ENCODE peak calls at places on chromosomes 5 and 9, in four cellular contexts. M is K562, J is HepG2, G is SK-N-SH. L is an unnamed sample.

GRCh38 chr5:110853267-110853666 is 114.5 kb downstream of the SLC25A46 start:
- DNase-seq in J (no peak), G (no peak), M (no peak), L (no peak)

GRCh38 chr5:173434270-173434669 is 106.1 kb upstream of the STC2 start:
- DNase-seq in M (no peak), J (no peak), G (no peak), L (no peak)

GRCh38 chr9:13952906-13953305 is 361.0 kb downstream of the NFIB start:
- DNase-seq in J (no peak), G (no peak), M (no peak), L (no peak)

GRCh38 chr9:126498331-126498730 is 115.4 kb upstream of the LMX1B start:
- DNase-seq in M (no peak), G (no peak), J (no peak), L (no peak)

GRCh38 chr5:177531209-177531940 is 14.6 kb upstream of the DDX41 start:
- DNase-seq in J (no peak), G (no peak), M (no peak), L (no peak)

GRCh38 chr9:38227061-38227540 is 158.1 kb upstream of the SHB start:
- DNase-seq in G (peak), M (peak), J (peak), L (no peak)

GRCh38 chr5:60377826-60378225 is 322.1 kb downstream of the DEPDC1B start:
- DNase-seq in G (no peak), M (no peak), J (no peak), L (no peak)

GRCh38 chr5:83563631-83564030 is 92.1 kb downstream of the VCAN start:
- DNase-seq in M (no peak), G (no peak), J (peak), L (no peak)

GRCh38 chr5:95005811-95006210 is 279.1 kb downstream of the MCTP1 start:
- DNase-seq in M (no peak), J (no peak), G (no peak), L (no peak)

GRCh38 chr5:173413476-173413982 is 85.3 kb upstream of the STC2 start:
- DNase-seq in G (no peak), J (no peak), M (no peak), L (no peak)

GRCh38 chr9:97529363-97530076 is 28.1 kb downstream of the TMOD1 start:
- DNase-seq in G (no peak), M (peak), J (no peak), L (no peak)

GRCh38 chr5:10283927-10284635 is 23.6 kb downstream of the CMBL start:
- DNase-seq in M (peak), G (peak), J (peak), L (peak)

GRCh38 chr5:143086851-143087637 is 316.4 kb downstream of the NR3C1 start:
- DNase-seq in M (no peak), G (no peak), J (peak), L (no peak)

GRCh38 chr9:79116064-79116463 is 455.7 kb upstream of the TLE4 start:
- DNase-seq in M (no peak), G (peak), J (no peak), L (no peak)

GRCh38 chr5:127746756-127747155 is 43.6 kb downstream of the CCDC192 start:
- DNase-seq in G (peak), M (peak), J (no peak), L (peak)

GRCh38 chr5:130976491-130976890 is 188.6 kb downstream of the HINT1 start:
- DNase-seq in G (no peak), M (no peak), J (no peak), L (no peak)

GRCh38 chr9:131276107-131276888 is at the start of gene FAM78A:
- DNase-seq in J (no peak), M (peak), G (peak), L (no peak)

GRCh38 chr9:134863941-134864820 is 16.4 kb upstream of the FCN2 start:
- DNase-seq in M (no peak), J (no peak), G (no peak), L (no peak)

GRCh38 chr5:172497591-172498255 is 43.4 kb upstream of the SH3PXD2B start:
- DNase-seq in G (no peak), J (no peak), M (no peak), L (no peak)

DNA sequence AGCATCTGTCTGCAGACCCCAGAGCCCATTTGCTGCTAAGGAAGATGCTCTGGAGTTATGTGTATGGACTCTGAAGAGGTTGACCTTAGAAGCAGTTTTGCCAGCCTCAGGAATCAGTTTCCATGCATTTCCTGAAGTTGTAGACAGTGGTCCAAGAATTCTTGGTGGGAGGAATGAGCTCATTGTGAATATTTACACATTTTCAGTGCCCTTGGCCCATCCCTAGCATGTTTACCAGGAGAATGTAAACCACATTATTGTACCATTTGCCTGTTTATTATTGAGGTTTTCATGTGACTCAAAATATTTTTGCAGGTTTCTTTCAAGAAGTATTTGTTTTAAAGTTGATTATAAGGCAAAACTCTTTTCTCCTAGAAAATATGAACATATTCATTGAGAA is 93.8 kb downstream of the NXNL2 start:
- DNase-seq in G (no peak), M (no peak), J (no peak), L (no peak)
- TF ChIP-seq YY1 in G (no peak), M (no peak), J (no peak), L (no peak)

DNA sequence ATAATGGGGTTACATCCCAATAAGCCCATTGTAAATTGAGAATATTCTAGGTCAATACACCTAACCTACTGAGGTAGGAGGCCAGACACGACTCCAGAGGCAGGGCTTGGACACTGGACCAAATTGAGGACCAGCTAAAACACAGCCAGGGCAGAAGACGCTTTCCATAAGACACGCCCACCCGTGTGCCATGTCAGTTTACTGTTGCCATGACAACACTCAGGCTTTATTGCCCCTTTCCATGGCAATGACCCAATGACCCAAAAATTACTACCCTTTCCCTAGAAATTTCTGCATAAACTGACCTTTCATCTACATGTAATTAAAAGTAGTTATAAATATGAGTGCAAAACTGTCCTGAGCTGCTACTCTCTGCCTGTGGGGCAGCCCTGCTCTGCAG is 31.5 kb downstream of the SLC22A4 start:
- DNase-seq in J (no peak), M (no peak), G (no peak), L (no peak)
- TF ChIP-seq ELF1 in J (no peak), M (no peak), G (no peak), L (no peak)

GRCh38 chr5:63794296-63794695 is 167.9 kb downstream of the HTR1A start:
- DNase-seq in M (no peak), J (no peak), G (no peak), L (no peak)
- TF ChIP-seq JUND in M (no peak), J (no peak), G (no peak), L (no peak)

GRCh38 chr5:104793452-104794120 is 1231.0 kb upstream of the NUDT12 start:
- DNase-seq in M (no peak), J (no peak), G (no peak), L (no peak)
- TF ChIP-seq YY1 in M (no peak), J (no peak), G (no peak), L (no peak)

L was measured in HCT116.